ENCODE peak calls at places on chromosomes 3 and 15, in five cellular contexts. S, L, C, O and X are unnamed samples.

GRCh38 chr15:77030928-77031375 is 36.0 kb downstream of the PSTPIP1 start:
- DNase-seq in S (peak), L (peak), C (no peak), O (no peak), X (no peak)

GRCh38 chr3:141129049-141130038 is 78.2 kb downstream of the SPSB4 start:
- DNase-seq in S (no peak), L (no peak), C (no peak), O (no peak), X (peak)

GRCh38 chr3:31377045-31377642 is 155.6 kb upstream of the STT3B start:
- DNase-seq in S (no peak), L (no peak), C (no peak), O (peak), X (no peak)

GRCh38 chr3:134937256-134938023 is 142.4 kb downstream of the EPHB1 start:
- DNase-seq in S (no peak), L (no peak), C (no peak), O (no peak), X (peak)

GRCh38 chr3:118292841-118293240 is 741.8 kb downstream of the IGSF11 start:
- DNase-seq in S (no peak), L (no peak), C (no peak), O (no peak), X (no peak)

GRCh38 chr3:72441284-72441994 is 406.8 kb downstream of the SHQ1 start:
- DNase-seq in S (no peak), L (no peak), C (no peak), O (no peak), X (no peak)

GRCh38 chr3:75906555-75907112 is 121.3 kb upstream of the ZNF717 start:
- DNase-seq in S (peak), L (no peak), C (peak), O (peak), X (no peak)

GRCh38 chr3:32175607-32176197 is 62.8 kb upstream of the CMTM8 start:
- DNase-seq in S (peak), L (peak), C (peak), O (peak), X (no peak)

GRCh38 chr15:40050788-40051615 is 12.0 kb upstream of the SRP14 start:
- DNase-seq in S (no peak), L (no peak), C (no peak), O (no peak), X (no peak)

GRCh38 chr3:42488687-42489086 is 13.8 kb upstream of the VIPR1 start:
- DNase-seq in S (no peak), L (no peak), C (no peak), O (no peak), X (no peak)

GRCh38 chr15:38196116-38196515 is 56.5 kb upstream of the SPRED1 start:
- DNase-seq in S (no peak), L (no peak), C (no peak), O (no peak), X (no peak)

GRCh38 chr3:141969711-141970110 is 93.3 kb downstream of the ATP1B3 start:
- DNase-seq in S (no peak), L (no peak), C (no peak), O (no peak), X (no peak)

GRCh38 chr3:190446492-190447301 is 3.0 kb downstream of the TMEM207 start:
- DNase-seq in S (no peak), L (no peak), C (no peak), O (no peak), X (no peak)

GRCh38 chr3:52633786-52634185 is 51.9 kb downstream of the PBRM1 start:
- DNase-seq in S (no peak), L (no peak), C (no peak), O (no peak), X (no peak)

GRCh38 chr15:70892912-70893560 is 410 bp downstream of the LRRC49 start:
- DNase-seq in S (peak), L (no peak), C (peak), O (no peak), X (no peak)

GRCh38 chr3:94167796-94168195 is 104.9 kb downstream of the NSUN3 start:
- DNase-seq in S (no peak), L (no peak), C (no peak), O (no peak), X (no peak)

GRCh38 chr3:21801631-21802030 is 50.6 kb upstream of the ZNF385D start:
- DNase-seq in S (no peak), L (no peak), C (no peak), O (no peak), X (no peak)

GRCh38 chr3:54691230-54691900 is 236.5 kb downstream of the LRTM1 start:
- DNase-seq in S (no peak), L (no peak), C (no peak), O (peak), X (no peak)

GRCh38 chr15:82105458-82106205 is 59.8 kb upstream of the MEX3B start:
- DNase-seq in S (no peak), L (no peak), C (no peak), O (no peak), X (no peak)

GRCh38 chr15:82647045-82647834 is at the start of gene CPEB1:
- DNase-seq in S (peak), L (peak), C (no peak), O (no peak), X (peak)

GRCh38 chr3:194133661-194134230 is 2.2 kb upstream of the HES1 start:
- DNase-seq in S (peak), L (peak), C (no peak), O (no peak), X (peak)

GRCh38 chr3:143226678-143227291 is 107.2 kb downstream of the CHST2 start:
- DNase-seq in S (no peak), L (no peak), C (no peak), O (no peak), X (no peak)